ENCODE peak calls at places on chromosome 17, in six cellular contexts. V is DND-41; U is cardiac muscle cell; C is PC-3; I is naive thymus-derived CD4-positive, alpha-beta T cell; O is heart left ventricle. Q is an unnamed sample.

GRCh38 chr17:54813896-54814295 is 86.8 kb upstream of the TOM1L1 start:
- DNase-seq in V (no peak), U (no peak), C (no peak), I (no peak), O (no peak), Q (no peak)

GRCh38 chr17:80675451-80676095 is 130.9 kb downstream of the RPTOR start:
- DNase-seq in V (no peak), U (no peak), C (no peak), I (no peak), O (no peak), Q (no peak)

GRCh38 chr17:66423436-66423922 is 121.1 kb downstream of the PRKCA start:
- DNase-seq in V (no peak), U (no peak), C (no peak), I (no peak), O (no peak), Q (no peak)

GRCh38 chr17:39754958-39755549 is 17.3 kb downstream of the GRB7 start:
- DNase-seq in V (peak; percentile 43), U (no peak), C (no peak), I (no peak), O (no peak), Q (no peak)

GRCh38 chr17:4219241-4219640 is 44.5 kb downstream of the ANKFY1 start:
- DNase-seq in V (no peak), U (no peak), C (no peak), I (no peak), O (no peak), Q (no peak)

GRCh38 chr17:21213005-21213404 is 956 bp downstream of the TMEM11 start:
- DNase-seq in V (no peak), U (no peak), C (no peak), I (no peak), O (no peak), Q (no peak)

GRCh38 chr17:33598795-33599194 is 305.7 kb upstream of the ASIC2 start:
- DNase-seq in V (no peak), U (no peak), C (no peak), I (no peak), O (no peak), Q (no peak)

GRCh38 chr17:31462261-31462660 is 70.8 kb downstream of the RAB11FIP4 start:
- DNase-seq in V (no peak), U (no peak), C (no peak), I (no peak), O (no peak), Q (no peak)

GRCh38 chr17:12077773-12078172 is 57.1 kb downstream of the MAP2K4 start:
- DNase-seq in V (no peak), U (no peak), C (no peak), I (no peak), O (no peak), Q (no peak)

GRCh38 chr17:6069611-6070279 is 434 bp upstream of the WSCD1 start:
- DNase-seq in V (no peak), U (no peak), C (no peak), I (no peak), O (no peak), Q (no peak)

GRCh38 chr17:74945543-74945942 is 9.8 kb downstream of the OTOP3 start:
- DNase-seq in V (no peak), U (no peak), C (no peak), I (no peak), O (no peak), Q (no peak)

GRCh38 chr17:59651346-59651745 is 31.7 kb downstream of the CLTC start:
- DNase-seq in V (no peak), U (peak; percentile 32), C (peak; percentile 74), I (no peak), O (no peak), Q (no peak)

GRCh38 chr17:1422907-1423306 is 22.9 kb upstream of the YWHAE start:
- DNase-seq in V (no peak), U (peak; percentile 94), C (peak; percentile 89), I (no peak), O (no peak), Q (no peak)

DNA sequence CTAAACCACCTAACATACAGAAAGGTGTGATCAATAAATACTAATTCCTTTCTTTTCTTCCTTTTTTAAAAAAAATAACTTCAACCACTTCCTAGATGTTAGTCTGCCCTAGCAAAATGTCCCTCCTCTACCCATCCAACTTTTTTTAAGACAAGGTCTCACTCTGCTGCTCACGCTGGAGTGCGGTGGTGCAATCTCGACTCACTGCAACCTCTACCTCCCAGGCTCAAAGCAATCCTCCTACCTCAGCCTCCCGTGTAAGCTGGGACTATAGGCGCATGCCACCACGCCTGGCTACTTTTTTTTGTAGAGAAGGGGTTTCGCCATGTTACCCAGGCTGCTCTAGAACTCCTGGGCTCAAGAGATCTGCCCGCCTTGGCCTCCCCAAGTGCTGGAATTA is 33.1 kb downstream of the KANSL1 start:
- DNase-seq in V (no peak), U (no peak), C (no peak), I (no peak), O (no peak), Q (no peak)
- H3K4me1 ChIP-seq in V (peaks cover 11% of the 10 kb centered on the region), U (peaks cover 53% of the 10 kb centered on the region), C (peaks cover 4% of the 10 kb centered on the region), I (peaks cover 75% of the 10 kb centered on the region), O (peaks cover 44% of the 10 kb centered on the region), Q (peaks cover 96% of the 10 kb centered on the region)

GRCh38 chr17:63279498-63280230 is 166.4 kb downstream of the CYB561 start:
- DNase-seq in V (no peak), U (peak; percentile 26), C (peak; percentile 78), I (no peak), O (no peak), Q (no peak)
- H3K4me1 ChIP-seq in V (no peaks in the 10 kb centered on the region), U (peaks cover 16% of the 10 kb centered on the region), C (peaks cover 59% of the 10 kb centered on the region), I (no peaks in the 10 kb centered on the region), O (no peaks in the 10 kb centered on the region), Q (no peaks in the 10 kb centered on the region)

DNA sequence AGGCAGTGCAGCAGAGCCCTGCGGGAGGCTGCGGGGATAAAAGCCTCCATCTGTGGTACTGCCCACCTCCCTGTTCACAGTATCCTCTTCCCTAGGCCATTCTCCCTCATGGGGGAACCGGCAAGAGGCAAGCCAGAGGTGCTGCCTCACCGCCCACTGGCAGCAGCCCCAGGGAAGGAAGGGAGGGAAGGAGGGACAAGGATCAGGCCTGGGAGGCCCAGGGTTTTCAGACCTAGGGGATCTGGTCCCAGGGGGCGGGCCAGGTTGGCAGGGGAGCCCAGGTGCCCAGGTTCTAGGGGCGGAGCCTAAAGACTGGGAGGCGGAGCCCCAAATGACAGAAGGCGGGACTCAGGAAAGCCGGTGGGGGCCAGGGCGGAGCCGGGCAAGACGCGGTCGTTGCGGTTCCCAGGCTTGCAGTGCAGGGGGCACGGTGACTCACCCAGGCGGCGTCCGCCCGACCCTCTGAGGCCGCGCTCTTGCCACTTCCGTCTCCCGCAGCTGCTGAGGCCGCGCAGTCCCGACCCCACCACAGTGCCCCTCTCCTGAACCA is 3.0 kb upstream of the MTMR4 start:
- DNase-seq in V (no peak), U (no peak), C (no peak), I (no peak), O (no peak), Q (no peak)
- H3K4me1 ChIP-seq in V (peaks cover 51% of the 10 kb centered on the region), U (peaks cover 13% of the 10 kb centered on the region), C (peaks cover 24% of the 10 kb centered on the region), I (peaks cover 34% of the 10 kb centered on the region), O (peaks cover 27% of the 10 kb centered on the region), Q (peaks cover 44% of the 10 kb centered on the region)

GRCh38 chr17:48634446-48635208 is 8.5 kb upstream of the HOXB9 start:
- DNase-seq in V (no peak), U (no peak), C (no peak), I (no peak), O (no peak), Q (no peak)

GRCh38 chr17:48633266-48633816 is 7.2 kb upstream of the HOXB9 start:
- DNase-seq in V (no peak), U (no peak), C (no peak), I (no peak), O (no peak), Q (no peak)

GRCh38 chr17:48630925-48631692 is 5.0 kb upstream of the HOXB9 start:
- DNase-seq in V (no peak), U (no peak), C (no peak), I (no peak), O (no peak), Q (no peak)

GRCh38 chr17:48631693-48632578 is 5.8 kb upstream of the HOXB9 start:
- DNase-seq in V (no peak), U (no peak), C (no peak), I (no peak), O (no peak), Q (no peak)

DNA sequence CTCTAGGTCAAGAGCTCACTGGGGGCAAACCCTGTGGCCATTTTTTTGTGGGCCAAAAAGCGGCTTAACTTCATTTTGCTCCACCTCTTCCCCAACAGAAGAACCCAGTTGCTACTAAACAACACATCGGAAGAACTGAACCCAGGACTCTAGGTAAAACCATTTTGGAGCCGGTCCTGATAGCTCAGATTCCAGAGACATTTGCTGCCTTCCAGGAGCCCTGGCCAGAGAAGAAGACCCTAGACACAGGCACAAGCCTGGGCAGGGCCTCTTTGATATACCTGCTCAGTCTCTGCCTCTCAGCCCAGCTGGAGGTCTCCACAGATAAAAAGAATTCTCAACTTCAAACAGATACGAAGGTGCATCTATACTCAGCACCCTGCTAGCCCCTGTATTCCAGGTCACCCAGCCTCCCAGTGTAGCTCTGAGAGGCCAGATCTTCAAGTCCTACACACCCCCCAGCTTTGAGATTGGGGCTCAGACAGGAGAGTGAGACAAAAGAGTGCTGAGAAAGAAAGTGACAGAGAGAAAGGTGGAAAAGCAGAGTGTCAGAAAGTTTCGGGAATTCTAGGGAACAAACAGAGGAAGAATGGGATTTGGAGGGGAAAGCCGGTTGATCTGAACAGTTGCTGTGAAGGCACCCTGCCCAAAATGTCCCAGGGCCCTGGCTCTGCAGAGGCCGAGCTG is 6.6 kb upstream of the HOXB9 start:
- DNase-seq in V (no peak), U (no peak), C (no peak), I (no peak), O (no peak), Q (no peak)
- H3K4me1 ChIP-seq in V (no peaks in the 10 kb centered on the region), U (no peaks in the 10 kb centered on the region), C (peaks cover 10% of the 10 kb centered on the region), I (peaks cover 6% of the 10 kb centered on the region), O (no peaks in the 10 kb centered on the region), Q (peaks cover 9% of the 10 kb centered on the region)

DNA sequence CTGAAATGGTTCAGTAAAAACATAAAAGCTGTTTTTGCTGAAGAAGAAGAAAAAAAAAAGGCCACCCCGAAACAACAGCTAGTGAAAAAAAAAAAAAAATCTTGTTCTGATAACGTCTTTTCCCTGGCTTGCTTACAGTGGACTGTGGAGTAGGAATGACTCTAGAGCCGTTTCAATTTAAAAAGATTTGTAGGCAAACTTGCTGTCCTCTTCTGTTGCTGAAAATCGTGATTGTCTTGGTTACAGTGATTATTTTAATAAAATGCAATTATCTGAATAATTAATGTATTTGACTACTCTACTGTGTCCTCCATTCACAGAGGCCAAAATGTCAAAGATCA is 190.6 kb upstream of the TBX2 start:
- DNase-seq in V (no peak), U (no peak), C (no peak), I (no peak), O (no peak), Q (no peak)
- H3K4me1 ChIP-seq in V (no peaks in the 10 kb centered on the region), U (peaks cover 52% of the 10 kb centered on the region), C (peaks cover 4% of the 10 kb centered on the region), I (no peaks in the 10 kb centered on the region), O (peaks cover 4% of the 10 kb centered on the region), Q (no peaks in the 10 kb centered on the region)

GRCh38 chr17:82240506-82241182 is 11.8 kb downstream of the SLC16A3 start:
- DNase-seq in V (no peak), U (no peak), C (no peak), I (no peak), O (no peak), Q (no peak)
- H3K4me1 ChIP-seq in V (peaks cover 8% of the 10 kb centered on the region), U (peaks cover 60% of the 10 kb centered on the region), C (peaks cover 40% of the 10 kb centered on the region), I (peaks cover 43% of the 10 kb centered on the region), O (peaks cover 67% of the 10 kb centered on the region), Q (peaks cover 43% of the 10 kb centered on the region)

GRCh38 chr17:8117367-8117979 is 841 bp downstream of the ALOXE3 start:
- DNase-seq in V (no peak), U (no peak), C (no peak), I (no peak), O (no peak), Q (no peak)
- H3K4me1 ChIP-seq in V (peaks cover 50% of the 10 kb centered on the region), U (no peaks in the 10 kb centered on the region), C (peaks cover 12% of the 10 kb centered on the region), I (peaks cover 32% of the 10 kb centered on the region), O (peaks cover 27% of the 10 kb centered on the region), Q (peaks cover 35% of the 10 kb centered on the region)

GRCh38 chr17:37713624-37714023 is 31.2 kb downstream of the HNF1B start:
- DNase-seq in V (no peak), U (no peak), C (no peak), I (no peak), O (no peak), Q (no peak)
- H3K4me1 ChIP-seq in V (no peaks in the 10 kb centered on the region), U (peaks cover 6% of the 10 kb centered on the region), C (peaks cover 27% of the 10 kb centered on the region), I (no peaks in the 10 kb centered on the region), O (peaks cover 6% of the 10 kb centered on the region), Q (no peaks in the 10 kb centered on the region)